ENCODE peak calls at places on chromosomes 2 and 18, in seven cellular contexts. K, L, C, V, E, Z and R are unnamed samples.

GRCh38 chr2:68828887-68829708 is 42.1 kb downstream of the BMP10 start:
- DNase-seq in K (peak), L (peak), C (peak), V (peak), E (peak), Z (peak), R (peak)

GRCh38 chr2:183192343-183192742 is 68.1 kb downstream of the NUP35 start:
- DNase-seq in K (no peak), L (no peak), C (no peak), V (no peak), E (no peak), Z (no peak), R (no peak)

GRCh38 chr18:3177902-3178687 is 41.7 kb downstream of the MYOM1 start:
- DNase-seq in K (no peak), L (no peak), C (peak), V (peak), E (peak), Z (peak), R (no peak)

GRCh38 chr2:77519888-77520506 is 2.2 kb downstream of the LRRTM4 start:
- DNase-seq in K (no peak), L (no peak), C (no peak), V (no peak), E (no peak), Z (no peak), R (no peak)

GRCh38 chr2:63673865-63674533 is 85.2 kb downstream of the MDH1 start:
- DNase-seq in K (no peak), L (no peak), C (no peak), V (no peak), E (no peak), Z (no peak), R (no peak)

GRCh38 chr18:36688020-36688965 is 140.5 kb downstream of the TPGS2 start:
- DNase-seq in K (peak), L (peak), C (no peak), V (peak), E (peak), Z (no peak), R (peak)

GRCh38 chr2:26314243-26314642 is 31.7 kb upstream of the SELENOI start:
- DNase-seq in K (no peak), L (no peak), C (no peak), V (no peak), E (no peak), Z (no peak), R (no peak)

GRCh38 chr2:30796723-30797122 is 10.5 kb downstream of the CAPN13 start:
- DNase-seq in K (no peak), L (no peak), C (peak), V (no peak), E (no peak), Z (no peak), R (no peak)

GRCh38 chr2:866009-866680 is 84.5 kb upstream of the SNTG2 start:
- DNase-seq in K (no peak), L (no peak), C (no peak), V (no peak), E (no peak), Z (no peak), R (no peak)

GRCh38 chr2:9762941-9763340 is 80.3 kb upstream of the TAF1B start:
- DNase-seq in K (no peak), L (no peak), C (no peak), V (no peak), E (no peak), Z (no peak), R (no peak)

GRCh38 chr2:110717734-110718133 is 14.6 kb upstream of the ACOXL start:
- DNase-seq in K (no peak), L (no peak), C (no peak), V (peak), E (no peak), Z (no peak), R (no peak)

GRCh38 chr2:160747771-160748170 is 254.2 kb upstream of the RBMS1 start:
- DNase-seq in K (peak), L (no peak), C (no peak), V (no peak), E (peak), Z (no peak), R (no peak)

GRCh38 chr2:45612265-45612664 is 1.2 kb upstream of the SRBD1 start:
- DNase-seq in K (no peak), L (no peak), C (no peak), V (no peak), E (no peak), Z (no peak), R (no peak)

GRCh38 chr2:186917866-186918265 is 68.9 kb upstream of the ZSWIM2 start:
- DNase-seq in K (peak), L (no peak), C (no peak), V (no peak), E (peak), Z (no peak), R (peak)

GRCh38 chr2:217636578-217637267 is 366.1 kb downstream of the TNS1 start:
- DNase-seq in K (no peak), L (no peak), C (no peak), V (no peak), E (no peak), Z (no peak), R (no peak)

GRCh38 chr2:150162241-150162942 is 325.1 kb downstream of the RND3 start:
- DNase-seq in K (no peak), L (no peak), C (no peak), V (no peak), E (no peak), Z (no peak), R (no peak)

GRCh38 chr18:23835076-23835475 is 145.8 kb downstream of the LAMA3 start:
- DNase-seq in K (no peak), L (no peak), C (no peak), V (no peak), E (no peak), Z (no peak), R (no peak)

GRCh38 chr2:96501886-96502810 is 3.0 kb downstream of the NEURL3 start:
- DNase-seq in K (no peak), L (no peak), C (no peak), V (no peak), E (no peak), Z (no peak), R (no peak)

GRCh38 chr2:66581461-66582363 is 146.8 kb downstream of the MEIS1 start:
- DNase-seq in K (no peak), L (no peak), C (no peak), V (peak), E (peak), Z (no peak), R (no peak)
- H3K27ac ChIP-seq in K (no peak), L (no peak), C (peak), V (peak), E (peak), Z (peak), R (no peak)

DNA sequence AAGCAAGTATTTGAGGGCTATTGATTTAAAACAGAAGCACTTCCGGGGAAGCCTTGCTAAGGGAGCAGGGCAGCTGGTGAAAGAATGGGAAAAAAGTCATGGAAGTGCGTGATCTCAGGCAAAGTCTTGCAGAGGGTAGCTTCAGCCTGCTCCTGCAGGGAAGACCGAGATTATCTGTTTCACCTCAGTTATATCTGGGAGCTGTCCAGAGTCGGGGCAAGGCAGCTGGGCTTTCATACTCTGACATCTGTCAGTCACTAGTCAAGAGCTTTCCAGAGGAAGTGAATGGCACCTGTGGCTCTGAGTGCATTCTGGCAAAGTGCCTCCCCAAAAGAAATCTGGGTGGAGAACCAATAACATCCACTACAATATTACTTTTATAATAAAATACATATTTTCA is 8.7 kb downstream of the NXPH2 start:
- DNase-seq in K (no peak), L (no peak), C (no peak), V (no peak), E (no peak), Z (no peak), R (no peak)
- H3K27ac ChIP-seq in K (no peak), L (no peak), C (no peak), V (no peak), E (no peak), Z (no peak), R (no peak)

DNA sequence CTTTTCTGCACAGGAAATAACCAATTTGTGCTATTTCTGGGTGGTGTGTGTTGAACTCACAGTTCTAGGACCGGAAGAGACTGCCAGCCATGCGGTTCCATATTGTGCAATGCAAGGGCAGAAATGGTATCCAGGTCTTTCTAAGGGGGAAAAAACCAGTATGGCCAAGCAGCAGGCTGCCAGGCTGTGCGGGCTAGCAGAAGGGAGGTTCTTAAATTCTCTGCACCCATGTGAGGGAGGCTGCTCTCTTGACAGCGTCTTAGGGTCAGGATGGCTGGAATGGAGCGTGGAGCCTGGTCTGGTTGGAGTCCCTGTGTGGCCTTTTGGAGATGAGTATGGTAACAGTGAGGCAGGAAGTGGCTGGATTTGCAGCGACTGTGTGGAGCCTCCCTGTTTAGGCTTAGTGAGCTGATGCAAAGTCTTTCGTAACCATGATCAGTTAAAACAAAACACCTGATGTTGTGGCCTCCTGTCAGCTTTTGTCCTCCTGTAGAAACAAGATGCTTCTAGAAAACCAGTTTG is 52.6 kb downstream of the NCK2 start:
- DNase-seq in K (peak), L (no peak), C (no peak), V (no peak), E (no peak), Z (no peak), R (no peak)
- H3K27ac ChIP-seq in K (no peak), L (peak), C (peak), V (no peak), E (peak), Z (peak), R (peak)

GRCh38 chr18:46398625-46399024 is 258.4 kb downstream of the LOXHD1 start:
- DNase-seq in K (no peak), L (no peak), C (no peak), V (no peak), E (no peak), Z (no peak), R (no peak)

GRCh38 chr18:46399276-46399675 is 257.7 kb downstream of the LOXHD1 start:
- DNase-seq in K (no peak), L (no peak), C (no peak), V (no peak), E (no peak), Z (no peak), R (no peak)

GRCh38 chr18:46398005-46398404 is 259.0 kb downstream of the LOXHD1 start:
- DNase-seq in K (no peak), L (no peak), C (no peak), V (no peak), E (no peak), Z (no peak), R (no peak)

GRCh38 chr18:46395795-46396194 is 261.2 kb downstream of the LOXHD1 start:
- DNase-seq in K (no peak), L (no peak), C (no peak), V (no peak), E (no peak), Z (no peak), R (no peak)

DNA sequence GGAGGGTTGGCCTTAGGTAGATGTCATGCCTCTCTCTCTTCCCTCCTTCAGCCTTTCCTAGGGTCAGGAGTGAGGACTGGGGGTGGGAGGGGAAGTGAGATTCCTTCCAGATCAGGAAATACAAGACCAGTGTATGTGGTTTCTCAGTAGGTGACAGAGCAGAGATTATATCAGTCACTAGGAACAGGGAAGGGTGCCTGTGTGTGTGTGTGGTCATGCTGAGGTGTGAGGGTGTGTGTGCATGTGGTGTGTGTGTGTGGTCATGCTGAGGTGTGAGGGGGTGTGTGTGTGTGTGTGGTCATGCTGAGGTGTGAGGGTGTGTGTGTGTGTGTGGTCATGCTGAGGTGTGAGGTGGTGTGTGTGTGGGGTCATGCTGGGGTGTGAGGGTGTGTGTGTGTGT is 259.8 kb downstream of the LOXHD1 start:
- DNase-seq in K (no peak), L (no peak), C (no peak), V (no peak), E (no peak), Z (no peak), R (peak)
- H3K27ac ChIP-seq in K (no peak), L (no peak), C (no peak), V (no peak), E (no peak), Z (no peak), R (no peak)

GRCh38 chr2:232319117-232320037 is 59.2 kb upstream of the ALPP start:
- DNase-seq in K (no peak), L (no peak), C (no peak), V (peak), E (no peak), Z (no peak), R (no peak)
- H3K27ac ChIP-seq in K (no peak), L (no peak), C (no peak), V (no peak), E (no peak), Z (no peak), R (no peak)

GRCh38 chr2:130387071-130387400 is 31.2 kb downstream of the PTPN18 start:
- DNase-seq in K (no peak), L (no peak), C (no peak), V (no peak), E (no peak), Z (no peak), R (no peak)
- H3K27ac ChIP-seq in K (no peak), L (no peak), C (peak), V (no peak), E (no peak), Z (no peak), R (no peak)

GRCh38 chr2:175628243-175628642 is 373.8 kb downstream of the LNPK start:
- DNase-seq in K (no peak), L (no peak), C (no peak), V (no peak), E (no peak), Z (no peak), R (no peak)
- H3K27ac ChIP-seq in K (no peak), L (no peak), C (no peak), V (no peak), E (no peak), Z (no peak), R (no peak)

GRCh38 chr2:71042287-71042686 is 26.2 kb upstream of the NAGK start:
- DNase-seq in K (no peak), L (no peak), C (no peak), V (no peak), E (no peak), Z (no peak), R (no peak)

GRCh38 chr2:71045841-71046495 is 22.5 kb upstream of the NAGK start:
- DNase-seq in K (no peak), L (no peak), C (no peak), V (no peak), E (no peak), Z (no peak), R (no peak)

GRCh38 chr2:71043531-71044407 is 24.7 kb upstream of the NAGK start:
- DNase-seq in K (no peak), L (no peak), C (no peak), V (no peak), E (no peak), Z (no peak), R (no peak)

GRCh38 chr2:71045151-71045550 is 23.3 kb upstream of the NAGK start:
- DNase-seq in K (no peak), L (no peak), C (no peak), V (no peak), E (no peak), Z (no peak), R (no peak)

DNA sequence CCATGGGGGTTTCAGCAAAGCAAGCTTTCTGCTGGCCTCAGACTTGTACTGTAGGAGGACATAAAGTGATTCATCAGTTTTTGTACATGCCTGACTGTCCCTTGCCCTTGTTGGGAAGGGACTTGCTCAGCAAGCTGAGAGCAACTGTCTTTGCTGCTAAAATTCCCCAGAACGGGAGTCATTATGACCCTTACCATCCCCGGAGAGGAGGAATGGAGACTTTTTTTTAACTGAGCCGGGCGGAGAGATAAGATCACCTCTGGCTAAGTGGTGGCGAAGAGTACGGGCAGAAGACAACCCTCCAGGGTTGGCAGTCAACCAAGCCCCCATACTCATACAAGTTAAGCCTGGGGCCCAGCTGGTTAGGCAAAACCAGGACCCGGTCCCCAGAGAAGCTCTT is 20.4 kb upstream of the NAGK start:
- DNase-seq in K (no peak), L (no peak), C (no peak), V (no peak), E (no peak), Z (no peak), R (no peak)
- H3K27ac ChIP-seq in K (no peak), L (no peak), C (no peak), V (no peak), E (no peak), Z (no peak), R (no peak)

GRCh38 chr2:230842473-230842872 is 22.3 kb upstream of the ITM2C start:
- DNase-seq in K (no peak), L (no peak), C (no peak), V (no peak), E (peak), Z (no peak), R (peak)
- H3K27ac ChIP-seq in K (no peak), L (no peak), C (no peak), V (no peak), E (no peak), Z (no peak), R (no peak)